ENCODE peak calls at places on chromosomes 12 and 14, in eight cellular contexts. W is PC-3, N is neural progenitor cell, Q is GM23338, U is GM23248, P is MM.1S, Z is OCI-LY7, Y is hepatocyte. B is an unnamed sample.

GRCh38 chr14:103738706-103739451 is 23.3 kb downstream of the ZFYVE21 start:
- DNase-seq in W (no peak), N (no peak), Q (no peak), U (no peak), P (no peak), Z (no peak), Y (no peak), B (no peak)

GRCh38 chr14:78566017-78566858 is 396.1 kb downstream of the NRXN3 start:
- DNase-seq in W (peak), N (peak), Q (peak), U (peak), P (peak), Z (peak), Y (peak), B (peak)

GRCh38 chr12:51887476-51888315 is at the start of gene ANKRD33:
- DNase-seq in W (no peak), N (peak), Q (peak), U (peak), P (no peak), Z (no peak), Y (peak), B (peak)

GRCh38 chr14:91324606-91324950 is 80.1 kb upstream of the GPR68 start:
- DNase-seq in W (no peak), N (no peak), Q (no peak), U (no peak), P (no peak), Z (no peak), Y (no peak), B (no peak)

GRCh38 chr14:57389646-57390036 is 745 bp upstream of the NAA30 start:
- DNase-seq in W (no peak), N (no peak), Q (peak), U (no peak), P (no peak), Z (peak), Y (peak), B (peak)

GRCh38 chr12:92582466-92582865 is 120.3 kb upstream of the PLEKHG7 start:
- DNase-seq in W (no peak), N (no peak), Q (no peak), U (no peak), P (no peak), Z (no peak), Y (no peak), B (no peak)

GRCh38 chr12:49187184-49187583 is 1.7 kb downstream of the TUBA1A start:
- DNase-seq in W (no peak), N (peak), Q (no peak), U (peak), P (no peak), Z (no peak), Y (peak), B (peak)

GRCh38 chr12:50110762-50111416 is 1.1 kb upstream of the COX14 start:
- DNase-seq in W (peak), N (peak), Q (peak), U (peak), P (peak), Z (peak), Y (peak), B (no peak)

GRCh38 chr12:46372852-46373302 is 304 bp upstream of the SLC38A2 start:
- DNase-seq in W (no peak), N (no peak), Q (peak), U (no peak), P (no peak), Z (no peak), Y (no peak), B (peak)

GRCh38 chr12:114628199-114628598 is 55.8 kb downstream of the TBX3 start:
- DNase-seq in W (no peak), N (no peak), Q (no peak), U (no peak), P (no peak), Z (no peak), Y (no peak), B (no peak)

GRCh38 chr12:66190519-66191406 is 1.7 kb downstream of the IRAK3 start:
- DNase-seq in W (peak), N (no peak), Q (no peak), U (peak), P (no peak), Z (no peak), Y (no peak), B (no peak)

GRCh38 chr12:122871851-122872785 is 23.8 kb downstream of the VPS37B start:
- DNase-seq in W (peak), N (peak), Q (peak), U (peak), P (peak), Z (peak), Y (peak), B (peak)

GRCh38 chr14:63713765-63714164 is 14.1 kb downstream of the SGPP1 start:
- DNase-seq in W (peak), N (no peak), Q (no peak), U (peak), P (no peak), Z (no peak), Y (no peak), B (no peak)

GRCh38 chr12:130086248-130086647 is 76.0 kb upstream of the FZD10 start:
- DNase-seq in W (no peak), N (no peak), Q (peak), U (no peak), P (no peak), Z (no peak), Y (no peak), B (no peak)

GRCh38 chr12:89040146-89040964 is 311.9 kb downstream of the DUSP6 start:
- DNase-seq in W (peak), N (no peak), Q (peak), U (peak), P (peak), Z (peak), Y (no peak), B (no peak)

GRCh38 chr14:91886961-91887360 is 19.6 kb upstream of the TC2N start:
- DNase-seq in W (no peak), N (no peak), Q (no peak), U (no peak), P (no peak), Z (no peak), Y (no peak), B (no peak)

GRCh38 chr12:93990832-93991748 is 157.3 kb upstream of the PLXNC1 start:
- DNase-seq in W (no peak), N (peak), Q (peak), U (peak), P (no peak), Z (no peak), Y (peak), B (peak)

GRCh38 chr12:86228656-86229055 is 27.5 kb downstream of the MGAT4C start:
- DNase-seq in W (no peak), N (no peak), Q (no peak), U (no peak), P (no peak), Z (no peak), Y (no peak), B (no peak)

GRCh38 chr12:2291182-2291832 is 238.5 kb downstream of the CACNA1C start:
- DNase-seq in W (peak), N (peak), Q (peak), U (peak), P (peak), Z (peak), Y (peak), B (peak)

GRCh38 chr14:22084393-22085281 is 411.0 kb upstream of the OR4E1 start:
- DNase-seq in W (peak), N (peak), Q (peak), U (peak), P (peak), Z (peak), Y (peak), B (peak)

GRCh38 chr12:51721281-51721940 is 127.1 kb downstream of the FIGNL2 start:
- DNase-seq in W (no peak), N (peak), Q (peak), U (no peak), P (no peak), Z (no peak), Y (peak), B (peak)

GRCh38 chr14:63249112-63249511 is 44.9 kb downstream of the RHOJ start:
- DNase-seq in W (no peak), N (no peak), Q (no peak), U (peak), P (no peak), Z (no peak), Y (no peak), B (no peak)

GRCh38 chr12:55626154-55626553 is 10.5 kb upstream of the OR10P1 start:
- DNase-seq in W (no peak), N (no peak), Q (no peak), U (no peak), P (no peak), Z (no peak), Y (no peak), B (no peak)

GRCh38 chr12:30863839-30864238 is 62.7 kb upstream of the TSPAN11 start:
- DNase-seq in W (no peak), N (no peak), Q (no peak), U (no peak), P (no peak), Z (no peak), Y (no peak), B (no peak)

GRCh38 chr12:119444462-119445044 is 110.0 kb downstream of the CCDC60 start:
- DNase-seq in W (peak), N (peak), Q (peak), U (peak), P (peak), Z (peak), Y (peak), B (peak)

GRCh38 chr14:60647081-60647836 is 2.0 kb downstream of the SIX1 start:
- DNase-seq in W (peak), N (peak), Q (peak), U (peak), P (no peak), Z (no peak), Y (peak), B (no peak)

GRCh38 chr14:68733086-68733621 is 59.7 kb downstream of the ZFP36L1 start:
- DNase-seq in W (no peak), N (no peak), Q (no peak), U (no peak), P (no peak), Z (no peak), Y (no peak), B (no peak)

GRCh38 chr14:52026921-52027320 is 37.6 kb downstream of the RTRAF start:
- DNase-seq in W (no peak), N (no peak), Q (no peak), U (no peak), P (no peak), Z (no peak), Y (no peak), B (no peak)

GRCh38 chr12:70719672-70720420 is 82.6 kb upstream of the PTPRB start:
- DNase-seq in W (peak), N (peak), Q (peak), U (peak), P (peak), Z (peak), Y (peak), B (peak)

GRCh38 chr14:89473979-89474378 is 56.9 kb upstream of the FOXN3 start:
- DNase-seq in W (peak), N (no peak), Q (no peak), U (peak), P (no peak), Z (no peak), Y (no peak), B (peak)

GRCh38 chr12:124312601-124313000 is 17.7 kb downstream of the RFLNA start:
- DNase-seq in W (no peak), N (no peak), Q (no peak), U (no peak), P (no peak), Z (no peak), Y (no peak), B (no peak)

GRCh38 chr14:30977752-30978151 is 47.7 kb upstream of the AP4S1 start:
- DNase-seq in W (no peak), N (no peak), Q (no peak), U (no peak), P (no peak), Z (no peak), Y (no peak), B (no peak)

GRCh38 chr14:93013368-93013719 is 90.4 kb downstream of the CHGA start:
- DNase-seq in W (no peak), N (no peak), Q (no peak), U (peak), P (no peak), Z (no peak), Y (no peak), B (no peak)

DNA sequence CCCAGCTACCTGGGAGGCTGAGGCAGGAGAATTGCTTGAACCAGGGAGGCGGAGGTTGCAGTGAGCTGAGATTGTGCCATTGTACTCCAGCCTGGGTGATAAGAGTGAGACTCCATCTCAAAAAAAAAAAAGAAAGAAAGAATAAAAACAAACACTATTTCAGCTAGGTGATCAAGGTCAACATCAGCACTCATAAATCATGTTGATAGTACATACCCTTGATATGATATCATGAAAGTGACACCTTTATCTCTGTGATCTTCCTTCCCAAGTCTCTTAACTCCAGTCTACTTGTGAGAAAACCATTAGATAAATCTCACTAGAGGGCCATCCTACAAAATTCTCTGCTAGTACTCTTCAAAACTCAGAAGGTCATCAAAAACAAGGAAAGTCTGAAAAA is 44.2 kb upstream of the PTGR2 start:
- DNase-seq in W (no peak), N (no peak), Q (no peak), U (no peak), P (no peak), Z (no peak), Y (no peak), B (no peak)
- H2AFZ ChIP-seq in W (no peak), N (no peak), Q (no peak), U (no peak), P (no peak), Z (no peak), Y (no peak), B (no peak)

GRCh38 chr12:4506870-4507269 is 31.8 kb upstream of the RAD51AP1 start:
- DNase-seq in W (peak), N (no peak), Q (no peak), U (peak), P (peak), Z (peak), Y (no peak), B (no peak)
- TF ChIP-seq EZH2phosphoT487 in W (no peak), N (no peak), Q (no peak), U (no peak), P (no peak), Z (no peak), Y (no peak), B (no peak)

DNA sequence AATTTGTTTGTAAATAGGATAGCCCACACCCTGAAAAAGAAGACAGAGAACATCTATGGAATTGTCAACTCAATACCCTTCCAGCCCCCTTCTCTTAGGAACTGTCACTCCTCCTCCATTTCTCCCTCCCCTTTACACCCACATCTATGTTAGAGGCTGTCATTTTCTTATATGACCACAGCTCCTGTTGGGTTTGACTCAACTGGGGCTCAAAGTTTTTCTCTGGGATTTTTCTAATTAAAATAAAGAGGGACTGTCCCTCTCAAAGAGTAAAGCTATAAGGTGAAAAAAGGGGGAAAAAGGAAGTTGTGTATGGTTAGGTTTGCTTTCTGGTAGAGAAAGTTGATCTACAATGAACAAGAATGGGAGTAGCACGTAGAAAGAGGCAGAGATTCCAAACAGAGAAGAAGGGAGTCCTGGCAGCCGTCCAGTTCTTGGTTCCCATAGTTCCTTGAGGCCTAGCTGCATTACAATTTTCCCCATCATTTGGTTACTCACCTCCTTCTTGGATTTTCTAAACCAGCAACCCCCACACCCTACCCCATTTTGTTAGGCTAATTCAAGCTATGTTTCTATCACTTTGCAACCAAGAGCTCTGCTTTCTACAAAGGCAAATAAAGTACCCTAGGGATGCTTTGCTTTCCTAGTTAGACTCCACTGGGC is 44.3 kb upstream of the STK38L start:
- DNase-seq in W (no peak), N (no peak), Q (no peak), U (no peak), P (no peak), Z (no peak), Y (no peak), B (no peak)
- H2AFZ ChIP-seq in W (no peak), N (no peak), Q (peak), U (no peak), P (no peak), Z (no peak), Y (no peak), B (no peak)

DNA sequence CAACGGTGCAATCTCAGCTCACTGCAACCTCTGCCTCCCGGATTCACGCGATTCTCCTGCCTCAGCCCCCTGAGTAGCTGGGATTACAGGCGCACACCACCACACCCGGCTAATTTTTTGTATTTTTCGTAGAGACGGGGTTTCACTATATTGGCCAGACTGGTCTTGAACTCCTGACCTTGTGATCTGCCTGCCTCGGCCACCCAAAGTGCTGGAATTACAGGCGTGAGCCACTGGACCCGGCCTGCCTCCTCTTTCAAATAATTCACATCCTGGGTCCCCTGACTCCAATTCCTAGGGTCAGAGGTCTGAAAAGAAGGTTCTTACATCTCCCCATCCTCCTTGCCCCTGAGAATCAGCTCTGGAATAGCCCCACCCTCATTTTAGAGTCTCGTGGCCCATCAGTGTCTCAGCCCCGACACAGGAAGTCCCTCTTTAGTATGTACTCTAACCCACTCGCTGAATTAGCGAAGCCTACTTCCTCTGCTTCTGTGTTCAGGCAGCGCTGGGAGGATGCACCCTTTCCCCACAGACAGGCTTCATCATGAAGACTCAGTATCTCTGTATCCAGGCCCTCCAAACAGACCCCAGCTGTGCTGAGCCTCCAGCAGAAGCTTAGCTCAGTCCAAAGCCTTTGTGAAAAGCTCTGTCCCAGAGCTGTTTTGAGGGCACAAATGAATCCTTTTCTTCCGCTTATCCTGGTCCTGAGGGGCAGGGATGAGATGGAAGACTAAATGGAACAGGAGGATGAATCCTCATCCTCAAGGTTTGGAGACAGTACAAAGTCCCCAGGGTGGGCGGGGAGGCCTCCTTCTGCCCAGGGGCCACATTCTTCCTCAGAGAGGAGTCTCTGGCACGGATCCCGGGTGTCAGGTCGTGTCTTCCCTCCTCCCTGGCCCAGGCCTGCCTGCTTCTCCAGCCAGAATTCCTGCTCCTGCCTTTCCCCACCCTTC is 3.5 kb downstream of the LPAR5 start:
- DNase-seq in W (no peak), N (peak), Q (no peak), U (no peak), P (no peak), Z (peak), Y (peak), B (peak)
- TF ChIP-seq EZH2phosphoT487 in W (no peak), N (no peak), Q (no peak), U (no peak), P (no peak), Z (no peak), Y (no peak), B (no peak)

DNA sequence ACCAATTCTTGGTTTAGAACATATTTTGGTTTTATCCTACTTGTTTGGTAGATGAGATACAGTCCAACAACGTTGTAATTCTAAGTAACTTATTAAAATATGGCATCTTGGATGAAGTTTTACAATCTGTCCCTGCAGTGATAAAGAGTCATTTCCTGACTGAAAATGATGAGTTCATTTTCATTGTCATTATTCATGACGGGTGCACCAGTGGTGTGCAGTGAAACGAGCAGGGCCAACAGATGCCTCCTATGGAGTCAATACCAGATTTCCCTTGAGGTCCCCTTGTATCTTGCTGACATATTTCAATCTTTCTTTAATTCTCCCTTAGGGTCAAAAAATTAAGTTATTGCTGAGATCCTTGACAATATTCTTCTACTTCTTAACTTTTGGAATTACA is 438.5 kb downstream of the LRIG3 start:
- DNase-seq in W (no peak), N (no peak), Q (no peak), U (no peak), P (no peak), Z (no peak), Y (no peak), B (no peak)
- H2AFZ ChIP-seq in W (peak), N (no peak), Q (no peak), U (no peak), P (no peak), Z (no peak), Y (no peak), B (no peak)

GRCh38 chr14:25411933-25412757 is 362.2 kb upstream of the STXBP6 start:
- DNase-seq in W (peak), N (peak), Q (peak), U (peak), P (peak), Z (peak), Y (peak), B (no peak)

DNA sequence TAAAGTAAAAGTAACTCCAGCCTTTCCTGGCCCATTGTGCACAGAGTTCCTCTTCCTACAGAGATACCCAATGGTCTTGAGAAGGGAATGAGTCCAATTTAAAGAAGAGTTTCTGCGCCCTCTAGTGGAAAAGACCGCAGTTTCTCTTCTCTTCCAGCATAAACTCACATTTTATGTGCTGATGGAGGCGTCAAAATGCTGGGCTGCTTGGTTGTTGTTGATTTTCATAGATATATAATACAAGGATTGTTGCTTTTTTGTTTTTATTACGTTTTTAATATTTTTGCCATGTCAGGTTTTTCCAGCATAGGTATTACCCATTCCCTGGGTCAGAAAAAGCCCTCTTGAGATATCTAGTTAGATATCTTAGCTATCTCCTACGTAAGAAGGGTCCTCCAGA is 356.9 kb upstream of the STXBP6 start:
- DNase-seq in W (peak), N (peak), Q (peak), U (peak), P (peak), Z (peak), Y (peak), B (no peak)
- TF ChIP-seq EZH2phosphoT487 in W (no peak), N (no peak), Q (no peak), U (no peak), P (no peak), Z (no peak), Y (no peak), B (no peak)

DNA sequence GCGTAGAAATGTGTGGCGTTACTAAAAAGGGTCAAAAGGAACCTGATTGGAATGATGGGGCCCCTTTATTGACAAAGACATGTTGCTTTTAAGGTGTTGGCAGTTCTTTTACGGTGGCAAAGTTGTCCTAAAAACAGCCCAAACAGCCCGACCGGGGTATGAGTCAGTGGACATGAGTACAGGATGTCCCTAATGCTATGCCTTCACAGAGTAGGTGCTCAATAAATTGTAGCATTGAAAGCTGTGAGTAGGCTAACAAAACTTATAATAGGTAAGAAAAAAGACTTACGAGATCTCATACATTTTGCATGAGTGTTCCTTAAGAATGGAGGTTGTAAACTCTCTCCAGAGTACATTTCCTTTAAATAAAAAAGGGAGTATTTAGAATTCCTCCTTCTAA is 2.6 kb downstream of the ELK3 start:
- DNase-seq in W (peak), N (no peak), Q (no peak), U (peak), P (no peak), Z (no peak), Y (no peak), B (no peak)
- H2AFZ ChIP-seq in W (no peak), N (no peak), Q (no peak), U (no peak), P (no peak), Z (no peak), Y (no peak), B (no peak)

B was measured in SK-N-SH.